ENCODE peak calls at places on chromosomes 16 and 17, in six cellular contexts. Y, X, F, E, T and S are unnamed samples.

GRCh38 chr16:19678804-19679203 is 39.2 kb downstream of the KNOP1 start:
- DNase-seq in Y (no peak), F (no peak), X (no peak), E (no peak), T (no peak), S (no peak)

GRCh38 chr17:3603119-3603869 is 5.9 kb downstream of the TRPV1 start:
- DNase-seq in T (no peak), Y (no peak), E (no peak), F (no peak), X (no peak), S (no peak)

GRCh38 chr17:81434079-81434478 is 38.8 kb downstream of the BAHCC1 start:
- DNase-seq in F (no peak), X (no peak), Y (no peak), E (no peak), T (no peak), S (no peak)

GRCh38 chr17:80960797-80961452 is 30.7 kb upstream of the CHMP6 start:
- DNase-seq in T (no peak), Y (no peak), E (no peak), X (no peak), F (no peak), S (no peak)

GRCh38 chr17:15236281-15237105 is 28.6 kb downstream of the PMP22 start:
- DNase-seq in T (no peak), Y (no peak), E (no peak), X (no peak), F (no peak), S (no peak)

GRCh38 chr16:72921620-72922019 is 126.3 kb downstream of the ZFHX3 start:
- DNase-seq in X (no peak), Y (no peak), T (peak), F (no peak), E (no peak), S (no peak)

GRCh38 chr17:80872999-80873951 is 118.4 kb upstream of the CHMP6 start:
- DNase-seq in X (no peak), E (no peak), T (no peak), Y (no peak), F (no peak), S (no peak)

GRCh38 chr16:30066882-30067583 is 1.5 kb downstream of the ALDOA start:
- DNase-seq in X (no peak), E (no peak), T (peak), F (no peak), Y (no peak), S (no peak)

GRCh38 chr17:7296189-7296861 is 1.9 kb upstream of the YBX2 start:
- DNase-seq in F (peak), X (peak), Y (peak), E (no peak), T (peak), S (peak)

GRCh38 chr17:31585280-31585630 is 193.8 kb downstream of the RAB11FIP4 start:
- DNase-seq in T (no peak), E (no peak), X (no peak), Y (no peak), F (no peak), S (no peak)

GRCh38 chr17:19753661-19754463 is 5.8 kb upstream of the ALDH3A1 start:
- DNase-seq in Y (no peak), T (no peak), E (no peak), X (no peak), F (peak), S (peak)

GRCh38 chr17:965311-965989 is 14.1 kb downstream of the NXN start:
- DNase-seq in E (no peak), Y (no peak), T (no peak), F (no peak), X (no peak), S (no peak)

GRCh38 chr16:12791340-12791739 is 12.3 kb downstream of the CPPED1 start:
- DNase-seq in Y (no peak), F (no peak), X (no peak), E (no peak), T (no peak), S (no peak)

GRCh38 chr16:86515420-86515779 is 5.1 kb downstream of the FOXF1 start:
- DNase-seq in Y (peak), X (no peak), F (no peak), E (no peak), T (no peak), S (no peak)

GRCh38 chr17:80030730-80031410 is 4.8 kb downstream of the TBC1D16 start:
- DNase-seq in X (no peak), F (no peak), Y (no peak), E (no peak), T (no peak), S (peak)

GRCh38 chr17:63699638-63700527 is at the start of gene LIMD2:
- DNase-seq in Y (peak), F (no peak), T (peak), X (peak), E (no peak), S (no peak)

GRCh38 chr16:89581861-89582563 is 6.5 kb downstream of the CPNE7 start:
- DNase-seq in Y (no peak), F (no peak), E (no peak), T (no peak), X (no peak), S (peak)

GRCh38 chr16:30377812-30378235 is 3.2 kb downstream of the MYL11 start:
- DNase-seq in Y (no peak), E (peak), F (peak), X (no peak), T (peak), S (peak)

GRCh38 chr16:13767215-13767614 is 152.7 kb upstream of the ERCC4 start:
- DNase-seq in F (no peak), X (no peak), T (no peak), Y (no peak), E (no peak), S (peak)

GRCh38 chr16:76441391-76441790 is 164.2 kb downstream of the CNTNAP4 start:
- DNase-seq in X (no peak), F (no peak), E (no peak), Y (no peak), T (no peak), S (no peak)

GRCh38 chr16:55035037-55035436 is 104.4 kb downstream of the IRX5 start:
- DNase-seq in E (no peak), F (peak), T (peak), Y (peak), X (peak), S (peak)

GRCh38 chr17:8965394-8966168 is at the start of gene PIK3R5:
- DNase-seq in Y (peak), T (peak), X (peak), E (no peak), F (no peak), S (peak)

GRCh38 chr16:67451704-67452435 is 20.9 kb downstream of the HSD11B2 start:
- DNase-seq in E (no peak), X (no peak), Y (no peak), T (no peak), F (no peak), S (peak)

GRCh38 chr17:46910179-46910927 is 12.6 kb upstream of the GOSR2 start:
- DNase-seq in X (no peak), T (no peak), Y (no peak), E (no peak), F (no peak), S (no peak)

GRCh38 chr16:50607447-50607846 is 59.3 kb downstream of the NKD1 start:
- DNase-seq in Y (no peak), E (no peak), X (no peak), F (no peak), T (no peak), S (no peak)

GRCh38 chr16:70494777-70495176 is 28.6 kb downstream of the COG4 start:
- DNase-seq in Y (no peak), X (no peak), T (no peak), E (no peak), F (no peak), S (no peak)

GRCh38 chr17:17077861-17078732 is 35.8 kb downstream of the MPRIP start:
- DNase-seq in T (no peak), Y (no peak), X (no peak), F (no peak), E (no peak), S (no peak)

GRCh38 chr16:16071631-16072244 is 122.3 kb downstream of the ABCC1 start:
- DNase-seq in X (no peak), Y (no peak), F (no peak), T (no peak), E (no peak), S (no peak)

GRCh38 chr16:80347900-80348299 is 192.9 kb upstream of the DYNLRB2 start:
- DNase-seq in F (no peak), E (no peak), X (no peak), T (no peak), Y (peak), S (no peak)

GRCh38 chr17:79732804-79733691 is 2.3 kb downstream of the ENPP7 start:
- DNase-seq in T (no peak), E (peak), F (no peak), X (no peak), Y (no peak), S (no peak)

GRCh38 chr17:44260296-44260695 is 7.6 kb downstream of the SLC4A1 start:
- DNase-seq in Y (no peak), E (no peak), X (no peak), T (no peak), F (no peak), S (no peak)

GRCh38 chr17:61411114-61411943 is 11.7 kb downstream of the TBX2 start:
- DNase-seq in Y (peak), E (no peak), F (no peak), X (no peak), T (peak), S (peak)

GRCh38 chr16:56282455-56282854 is 91.2 kb downstream of the GNAO1 start:
- DNase-seq in Y (no peak), T (no peak), E (no peak), X (no peak), F (no peak), S (no peak)

GRCh38 chr16:12178251-12178990 is 201.9 kb downstream of the SNX29 start:
- DNase-seq in E (no peak), F (no peak), Y (no peak), T (no peak), X (no peak), S (no peak)

GRCh38 chr17:81923302-81924260 is 4.0 kb downstream of the MAFG start:
- DNase-seq in E (no peak), F (peak), T (no peak), X (peak), Y (no peak), S (no peak)

GRCh38 chr17:21043296-21044232 is 753 bp upstream of the USP22 start:
- DNase-seq in Y (peak), E (peak), X (peak), T (no peak), F (peak), S (peak)

GRCh38 chr16:68592466-68593337 is 52.4 kb upstream of the CDH3 start:
- DNase-seq in X (no peak), T (no peak), E (no peak), F (no peak), Y (no peak), S (peak)

GRCh38 chr17:52790359-52790955 is 631.9 kb upstream of the CA10 start:
- DNase-seq in E (no peak), T (no peak), Y (no peak), X (no peak), F (no peak), S (no peak)
- TF ChIP-seq JUND in E (no peak), T (no peak), Y (no peak), X (no peak), F (no peak), S (no peak)

DNA sequence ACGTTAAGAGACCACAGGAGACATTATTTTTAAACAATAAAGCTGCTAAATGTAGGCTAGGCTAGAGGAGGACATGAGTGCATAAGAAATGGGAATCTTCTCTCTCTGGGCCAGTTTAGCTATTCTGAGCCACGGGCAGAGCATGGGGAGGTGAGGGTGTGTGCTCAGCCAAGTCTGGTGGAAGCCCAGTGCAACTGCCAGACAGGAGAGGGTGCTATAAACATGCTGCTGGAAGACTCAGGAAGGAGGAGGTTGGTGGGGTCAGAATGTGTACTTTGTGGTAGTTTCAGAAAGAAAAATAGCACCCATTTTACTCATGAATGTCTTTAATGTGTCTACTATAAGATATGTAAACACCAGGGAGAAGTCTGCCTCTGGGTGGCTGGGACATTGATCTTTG is 5.9 kb upstream of the SDK2 start:
- DNase-seq in X (no peak), E (no peak), F (no peak), T (peak), Y (no peak), S (no peak)
- TF ChIP-seq JUND in X (no peak), E (no peak), F (no peak), T (no peak), Y (no peak), S (no peak)

DNA sequence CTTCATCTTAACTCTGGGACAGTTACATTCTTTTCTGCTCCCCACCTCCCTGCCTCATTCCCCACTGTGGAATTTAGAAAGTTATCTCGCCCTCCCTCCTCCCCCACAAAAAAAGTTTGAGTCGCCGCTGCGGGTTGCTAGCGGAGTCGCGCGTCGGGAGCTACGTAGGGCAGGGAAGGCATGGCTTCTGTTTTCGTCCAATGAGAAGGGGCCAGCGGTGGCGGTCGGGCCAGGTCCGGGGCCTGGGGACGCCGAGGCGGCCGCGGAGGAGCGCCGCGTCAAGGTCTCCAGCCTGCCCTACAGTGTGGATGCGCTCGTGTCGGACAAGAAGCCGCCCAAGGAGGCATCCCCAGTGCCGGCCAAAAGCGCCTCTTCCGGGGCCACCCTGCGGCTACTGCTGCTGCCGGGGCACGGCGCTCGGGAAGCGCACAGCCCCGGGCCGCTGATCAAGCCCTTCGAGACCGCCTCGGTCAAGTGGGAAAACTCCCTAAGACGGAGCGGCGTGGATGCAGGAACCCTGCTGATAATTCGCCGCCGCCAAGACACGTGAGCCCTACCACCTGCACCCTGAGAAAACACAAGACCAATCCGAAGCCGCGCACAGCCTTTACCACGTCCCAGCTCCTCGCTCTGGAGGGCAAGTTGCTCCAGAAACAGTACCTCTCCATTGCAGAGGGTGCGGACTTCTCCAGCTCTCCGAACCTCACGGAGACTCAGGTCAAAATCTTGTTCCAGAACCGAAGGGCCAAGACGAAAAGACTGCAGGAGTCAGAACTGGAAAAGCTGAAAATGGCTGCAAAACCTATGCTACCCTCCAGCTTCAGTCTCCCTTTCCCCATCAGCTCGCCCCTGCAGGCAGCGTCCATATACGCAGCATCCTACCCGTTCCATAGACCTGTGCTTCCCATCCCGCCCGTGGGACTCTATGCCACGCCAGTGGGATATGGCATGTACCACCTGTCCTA is 8.9 kb downstream of the OR4D1 start:
- DNase-seq in F (no peak), E (no peak), Y (peak), X (peak), T (peak), S (no peak)
- TF ChIP-seq JUND in F (no peak), E (no peak), Y (no peak), X (no peak), T (no peak), S (no peak)

GRCh38 chr17:37543527-37544122 is 53.9 kb downstream of the DUSP14 start:
- DNase-seq in X (no peak), E (no peak), T (no peak), Y (no peak), F (no peak), S (no peak)

GRCh38 chr17:37546242-37546641 is 56.6 kb downstream of the DUSP14 start:
- DNase-seq in E (no peak), Y (no peak), F (no peak), X (no peak), T (peak), S (no peak)

GRCh38 chr17:37547986-37548385 is 58.3 kb downstream of the DUSP14 start:
- DNase-seq in T (no peak), Y (no peak), X (no peak), F (no peak), E (no peak), S (no peak)

GRCh38 chr17:37538991-37539659 is 49.4 kb downstream of the DUSP14 start:
- DNase-seq in T (no peak), F (no peak), Y (no peak), X (no peak), E (no peak), S (no peak)

DNA sequence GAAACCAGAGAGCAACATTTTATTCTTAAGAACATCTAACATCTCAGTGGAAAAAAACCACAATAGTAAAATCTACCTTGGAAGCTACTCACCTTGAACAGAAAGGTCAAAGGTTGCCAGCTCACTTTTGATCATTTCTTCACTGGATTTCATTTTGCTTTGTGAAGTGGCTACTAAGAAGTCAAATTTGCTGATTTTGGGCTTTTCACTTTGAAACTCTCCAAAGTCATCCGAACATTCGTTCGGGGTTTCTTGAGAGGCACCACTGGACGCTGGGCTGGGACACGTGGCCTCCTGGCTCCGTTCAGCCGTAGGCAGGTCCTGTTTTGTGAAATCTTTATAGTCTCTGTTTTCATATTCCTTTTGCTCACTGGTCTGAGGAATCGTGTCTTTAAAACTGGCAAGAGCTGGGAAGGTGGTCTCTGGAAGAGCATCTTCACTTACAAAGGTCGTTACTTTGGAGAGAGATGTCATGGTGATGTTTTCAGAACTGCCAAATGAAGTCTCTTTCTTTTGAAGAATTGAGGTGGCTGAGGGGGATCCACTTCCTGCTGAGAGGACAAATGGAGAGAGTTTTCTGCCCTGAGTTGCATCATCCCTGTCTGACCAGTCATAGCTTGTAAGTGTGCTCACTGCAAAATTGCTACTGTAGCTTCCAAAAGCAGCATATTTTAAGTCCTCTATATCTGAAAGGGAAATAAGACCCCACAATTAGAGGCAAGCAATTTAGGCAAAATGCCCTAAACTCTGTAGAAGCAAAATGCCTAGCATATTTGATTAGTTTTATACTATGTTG is 52.4 kb downstream of the DUSP14 start:
- DNase-seq in E (no peak), Y (no peak), F (no peak), T (no peak), X (no peak), S (no peak)
- TF ChIP-seq JUND in E (no peak), Y (peak), F (no peak), T (no peak), X (peak), S (no peak)

GRCh38 chr16:17921357-17921978 is 415.1 kb downstream of the NPIPA8 start:
- DNase-seq in E (no peak), F (peak), X (peak), T (peak), Y (peak), S (peak)
- TF ChIP-seq JUND in E (no peak), F (no peak), X (no peak), T (no peak), Y (no peak), S (no peak)

GRCh38 chr17:33154869-33155455 is 138.1 kb downstream of the ASIC2 start:
- DNase-seq in Y (no peak), F (no peak), T (no peak), E (no peak), X (no peak), S (no peak)

GRCh38 chr17:33151565-33151964 is 141.5 kb downstream of the ASIC2 start:
- DNase-seq in X (no peak), T (no peak), Y (no peak), E (no peak), F (no peak), S (no peak)

GRCh38 chr17:33152793-33153192 is 140.3 kb downstream of the ASIC2 start:
- DNase-seq in F (no peak), T (no peak), X (no peak), Y (no peak), E (no peak), S (no peak)
- TF ChIP-seq JUND in F (no peak), T (no peak), X (no peak), Y (no peak), E (no peak), S (no peak)

DNA sequence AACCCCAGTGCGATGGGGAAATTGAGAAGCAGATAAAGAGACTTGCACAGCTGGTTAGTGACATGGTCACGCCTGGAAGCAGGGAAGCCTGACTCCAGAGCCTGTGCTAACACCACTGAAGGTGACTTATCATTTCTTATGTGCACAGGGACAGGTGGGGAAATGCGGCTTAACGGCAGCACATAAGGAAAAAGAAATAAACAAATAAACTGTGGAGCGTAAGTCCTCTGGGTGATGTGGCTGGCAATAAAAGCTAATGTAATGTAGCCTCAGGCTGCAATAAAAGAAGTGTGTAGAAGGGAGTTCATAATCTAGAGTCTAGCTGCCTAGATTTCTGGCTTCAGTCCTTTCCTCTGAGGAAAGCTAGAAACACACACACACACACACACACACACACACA is 10.6 kb downstream of the CDH11 start:
- DNase-seq in X (no peak), Y (no peak), T (peak), E (no peak), F (no peak), S (no peak)
- TF ChIP-seq JUND in X (no peak), Y (no peak), T (no peak), E (no peak), F (no peak), S (no peak)